ENCODE peak calls at places on chromosomes 11 and 22, in ten cellular contexts. Y, U, T, G, B, R, I, X, Q and W are unnamed samples.

GRCh38 chr11:93279911-93280347 is 50.6 kb upstream of the DEUP1 start:
- DNase-seq in Y (no peak), U (no peak), T (no peak), G (no peak), B (no peak), R (no peak), I (no peak), X (no peak), Q (no peak), W (no peak)

GRCh38 chr11:368414-369335 is 624 bp upstream of the B4GALNT4 start:
- DNase-seq in Y (no peak), U (no peak), T (no peak), G (no peak), B (peak; percentile 21), R (no peak), I (no peak), X (peak; percentile 23), Q (no peak), W (no peak)

GRCh38 chr11:68632802-68633201 is 51.5 kb upstream of the GAL start:
- DNase-seq in Y (peak; percentile 79), U (no peak), T (no peak), G (no peak), B (peak; percentile 82), R (peak; percentile 50), I (peak; percentile 83), X (peak; percentile 63), Q (peak; percentile 83), W (no peak)

GRCh38 chr22:37199839-37200161 is 11.8 kb upstream of the C1QTNF6 start:
- DNase-seq in Y (no peak), U (no peak), T (no peak), G (no peak), B (no peak), R (no peak), I (peak; percentile 57), X (no peak), Q (no peak), W (no peak)

GRCh38 chr11:1762537-1763302 is 1.0 kb downstream of the CTSD start:
- DNase-seq in Y (peak; percentile 19), U (peak; percentile 76), T (peak; percentile 84), G (peak; percentile 82), B (peak; percentile 56), R (peak; percentile 65), I (no peak), X (peak; percentile 80), Q (peak; percentile 26), W (no peak)

GRCh38 chr11:30196400-30197206 is 34.2 kb upstream of the FSHB start:
- DNase-seq in Y (peak; percentile 32), U (peak; percentile 61), T (peak; percentile 48), G (peak; percentile 73), B (peak; percentile 68), R (peak; percentile 28), I (peak; percentile 20), X (peak; percentile 35), Q (peak; percentile 13), W (no peak)

GRCh38 chr11:121572581-121573059 is 119.9 kb upstream of the SORL1-AS1 start:
- DNase-seq in Y (no peak), U (no peak), T (no peak), G (no peak), B (no peak), R (no peak), I (no peak), X (no peak), Q (no peak), W (no peak)

GRCh38 chr22:27801197-27801615 is 350 bp downstream of the MN1 start:
- DNase-seq in Y (no peak), U (no peak), T (no peak), G (peak; percentile 69), B (peak; percentile 54), R (peak; percentile 52), I (no peak), X (peak; percentile 29), Q (no peak), W (no peak)

GRCh38 chr11:28466506-28466905 is 358.3 kb downstream of the METTL15 start:
- DNase-seq in Y (no peak), U (no peak), T (no peak), G (no peak), B (no peak), R (no peak), I (no peak), X (no peak), Q (no peak), W (no peak)

GRCh38 chr11:95593101-95593500 is 196.5 kb downstream of the FAM76B start:
- DNase-seq in Y (no peak), U (no peak), T (no peak), G (no peak), B (peak; percentile 35), R (no peak), I (no peak), X (no peak), Q (peak; percentile 55), W (no peak)

GRCh38 chr11:85316967-85317366 is 310.2 kb downstream of the DLG2 start:
- DNase-seq in Y (no peak), U (no peak), T (no peak), G (no peak), B (no peak), R (no peak), I (no peak), X (no peak), Q (no peak), W (no peak)

GRCh38 chr11:75858613-75859012 is 43.6 kb downstream of the UVRAG start:
- DNase-seq in Y (no peak), U (no peak), T (peak; percentile 35), G (no peak), B (peak; percentile 85), R (peak; percentile 14), I (no peak), X (no peak), Q (peak; percentile 52), W (no peak)

GRCh38 chr11:11379661-11380060 is 26.6 kb upstream of the CSNK2A3 start:
- DNase-seq in Y (no peak), U (no peak), T (no peak), G (no peak), B (no peak), R (no peak), I (no peak), X (no peak), Q (no peak), W (no peak)

GRCh38 chr11:109425554-109425953 is 3.6 kb downstream of the C11orf87 start:
- DNase-seq in Y (no peak), U (no peak), T (no peak), G (no peak), B (no peak), R (no peak), I (no peak), X (no peak), Q (no peak), W (no peak)

DNA sequence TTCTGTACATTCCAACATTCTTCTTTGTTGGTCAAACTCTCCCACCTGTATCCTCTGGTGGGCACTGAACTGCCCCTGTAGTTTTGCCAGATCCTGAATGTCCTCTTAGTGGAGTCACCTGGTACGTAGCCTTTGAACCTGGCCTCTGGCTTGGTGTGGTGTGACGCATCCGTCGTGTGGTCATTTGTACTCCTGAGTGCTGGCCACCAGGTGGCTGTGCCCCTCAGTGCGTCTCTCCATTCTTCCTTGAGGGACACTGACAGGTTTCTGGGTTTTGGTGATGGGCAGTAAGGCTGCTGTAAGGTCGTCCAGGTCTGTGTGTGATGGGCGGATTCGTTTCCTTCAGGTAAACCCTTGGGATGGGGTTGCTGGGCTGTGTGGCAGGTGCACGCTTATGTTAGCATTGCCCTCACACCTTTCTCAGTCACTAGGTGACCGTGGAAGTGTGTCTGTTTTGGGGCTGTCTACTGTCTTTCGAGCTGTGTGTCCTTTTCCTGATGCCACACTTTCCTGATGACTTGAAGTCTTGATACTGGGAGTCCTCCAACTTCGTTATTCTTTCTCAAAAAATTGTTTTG is 13.6 kb upstream of the RANBP1 start:
- DNase-seq in Y (no peak), U (peak; percentile 11), T (no peak), G (no peak), B (no peak), R (no peak), I (no peak), X (no peak), Q (no peak), W (no peak)
- H3K36me3 ChIP-seq in Y (peaks cover 48% of the 10 kb centered on the region), U (peaks cover 98% of the 10 kb centered on the region), T (peaks cover 16% of the 10 kb centered on the region), G (peaks cover 86% of the 10 kb centered on the region), B (peaks cover 42% of the 10 kb centered on the region), R (peaks cover 37% of the 10 kb centered on the region), I (peaks cover 97% of the 10 kb centered on the region), X (no peaks in the 10 kb centered on the region), Q (peaks cover 32% of the 10 kb centered on the region), W (peaks cover 96% of the 10 kb centered on the region)

GRCh38 chr11:73412308-73412707 is 36.1 kb downstream of the RELT start:
- DNase-seq in Y (no peak), U (no peak), T (no peak), G (no peak), B (no peak), R (no peak), I (no peak), X (no peak), Q (no peak), W (no peak)

GRCh38 chr11:73410627-73411026 is 34.4 kb downstream of the RELT start:
- DNase-seq in Y (no peak), U (no peak), T (no peak), G (no peak), B (no peak), R (no peak), I (no peak), X (no peak), Q (no peak), W (no peak)

GRCh38 chr11:73413246-73413645 is 37.0 kb downstream of the RELT start:
- DNase-seq in Y (no peak), U (no peak), T (no peak), G (no peak), B (no peak), R (no peak), I (no peak), X (no peak), Q (no peak), W (no peak)

GRCh38 chr11:73409431-73409830 is 33.2 kb downstream of the RELT start:
- DNase-seq in Y (no peak), U (no peak), T (no peak), G (peak; percentile 41), B (no peak), R (no peak), I (no peak), X (no peak), Q (no peak), W (no peak)

GRCh38 chr11:73411031-73411430 is 34.8 kb downstream of the RELT start:
- DNase-seq in Y (no peak), U (no peak), T (no peak), G (peak; percentile 32), B (no peak), R (no peak), I (no peak), X (no peak), Q (no peak), W (no peak)
- TF ChIP-seq CTCF in Y (no peak), U (no peak), T (no peak), G (no peak), B (no peak), R (no peak), I (no peak), X (no peak), Q (no peak), W (no peak)

GRCh38 chr11:64192429-64192828 is 6.5 kb downstream of the STIP1 start:
- DNase-seq in Y (no peak), U (peak; percentile 17), T (no peak), G (no peak), B (no peak), R (no peak), I (no peak), X (no peak), Q (no peak), W (no peak)
- H3K4me1 ChIP-seq in Y (peaks cover 3% of the 10 kb centered on the region), U (peaks cover 13% of the 10 kb centered on the region), T (no peaks in the 10 kb centered on the region), G (peaks cover 10% of the 10 kb centered on the region), B (peaks cover 9% of the 10 kb centered on the region), R (no peaks in the 10 kb centered on the region), I (no peaks in the 10 kb centered on the region), X (no peaks in the 10 kb centered on the region), Q (no peaks in the 10 kb centered on the region), W (no peaks in the 10 kb centered on the region)

GRCh38 chr22:20055654-20056053 is 24.4 kb upstream of the DGCR8 start:
- DNase-seq in Y (no peak), U (peak; percentile 61), T (no peak), G (no peak), B (no peak), R (no peak), I (no peak), X (no peak), Q (no peak), W (no peak)
- H3K36me3 ChIP-seq in Y (peaks cover 3% of the 10 kb centered on the region), U (peaks cover 93% of the 10 kb centered on the region), T (peaks cover 6% of the 10 kb centered on the region), G (peaks cover 68% of the 10 kb centered on the region), B (no peaks in the 10 kb centered on the region), R (no peaks in the 10 kb centered on the region), I (no peaks in the 10 kb centered on the region), X (no peaks in the 10 kb centered on the region), Q (peaks cover 6% of the 10 kb centered on the region), W (peaks cover 3% of the 10 kb centered on the region)